ENCODE peak calls at places on chromosomes 1 and 21, in nine cellular contexts. Y is lower leg skin, P is body of pancreas, H is adrenal gland, I is stomach, O is suprapubic skin, E is uterus, L is ovary, D is H1. K is an unnamed sample.

GRCh38 chr1:91564888-91565700 is 64.4 kb downstream of the CDC7 start:
- DNase-seq in Y (no peak), P (no peak), H (no peak), I (no peak), O (no peak), E (no peak), L (no peak), D (no peak), K (no peak)

GRCh38 chr21:28663111-28663693 is 329.5 kb downstream of the LTN1 start:
- DNase-seq in Y (no peak), P (no peak), H (no peak), I (no peak), O (no peak), E (no peak), L (no peak), D (no peak), K (peak)

GRCh38 chr21:41361786-41362604 is at the start of gene MX2:
- DNase-seq in Y (peak), P (no peak), H (peak), I (peak), O (peak), E (peak), L (no peak), D (no peak), K (peak)

GRCh38 chr1:151352001-151352718 is 5.1 kb upstream of the RFX5 start:
- DNase-seq in Y (no peak), P (peak), H (no peak), I (peak), O (no peak), E (no peak), L (no peak), D (no peak), K (no peak)

GRCh38 chr1:240619901-240620621 is 8.1 kb upstream of the GREM2 start:
- DNase-seq in Y (peak), P (no peak), H (no peak), I (no peak), O (no peak), E (no peak), L (peak), D (no peak), K (no peak)

GRCh38 chr1:155911156-155912055 is at the start of gene RIT1:
- DNase-seq in Y (peak), P (peak), H (peak), I (peak), O (peak), E (peak), L (peak), D (peak), K (peak)

GRCh38 chr21:37681711-37682110 is 234.5 kb downstream of the KCNJ6 start:
- DNase-seq in Y (no peak), P (no peak), H (no peak), I (no peak), O (no peak), E (no peak), L (no peak), D (no peak), K (no peak)

GRCh38 chr1:240935921-240936320 is 324.0 kb upstream of the GREM2 start:
- DNase-seq in Y (no peak), P (no peak), H (no peak), I (no peak), O (no peak), E (no peak), L (no peak), D (no peak), K (no peak)

GRCh38 chr1:179129702-179130473 is 48.0 kb downstream of the TOR3A start:
- DNase-seq in Y (no peak), P (no peak), H (no peak), I (no peak), O (no peak), E (no peak), L (no peak), D (no peak), K (no peak)

GRCh38 chr21:44816761-44817505 is 929 bp downstream of the SUMO3 start:
- DNase-seq in Y (no peak), P (no peak), H (peak), I (no peak), O (no peak), E (peak), L (no peak), D (no peak), K (no peak)

GRCh38 chr1:89670711-89671110 is 37.8 kb downstream of the LRRC8C start:
- DNase-seq in Y (no peak), P (no peak), H (no peak), I (no peak), O (no peak), E (no peak), L (no peak), D (no peak), K (no peak)

DNA sequence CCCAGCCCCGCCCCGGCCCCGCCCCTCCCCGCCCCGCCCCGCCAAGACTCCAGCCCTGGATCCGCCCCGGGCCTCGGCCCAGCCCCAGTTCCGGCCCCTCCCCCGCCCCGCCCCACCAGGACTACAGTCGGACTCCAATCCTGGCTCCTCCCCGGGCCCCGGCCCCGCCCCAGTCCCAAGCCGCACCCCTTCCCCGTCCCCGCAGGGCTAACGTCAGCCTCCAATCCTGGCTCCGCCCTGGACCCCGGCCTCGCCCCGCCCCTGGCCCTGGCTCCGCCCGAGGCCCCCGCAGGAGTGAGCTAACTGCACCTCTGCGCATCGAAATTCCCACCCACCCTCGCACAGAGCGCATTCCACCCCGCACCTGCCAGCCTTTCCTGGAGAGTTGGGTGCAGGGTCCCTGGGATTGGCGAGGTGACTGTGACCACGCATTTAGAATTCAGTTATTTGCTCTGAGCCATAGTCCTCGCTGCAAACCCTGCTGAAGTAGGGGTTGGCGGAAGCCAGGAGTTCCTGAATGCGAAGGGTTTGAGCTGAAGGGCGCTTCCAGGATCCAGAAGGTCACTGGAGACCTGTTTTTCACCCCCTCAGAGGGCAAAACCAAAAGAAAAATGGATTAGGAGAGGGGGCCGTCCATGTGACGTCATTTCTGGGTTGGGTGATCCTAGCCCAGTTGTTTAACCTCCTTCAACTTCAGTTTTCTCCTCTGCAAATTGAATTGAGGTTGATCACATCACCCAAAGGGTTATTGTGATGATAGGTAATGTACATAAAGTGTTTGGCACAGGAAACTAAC is 631 bp upstream of the IGSF8 start:
- DNase-seq in Y (peak), P (peak), H (peak), I (peak), O (peak), E (peak), L (peak), D (peak), K (peak)
- TF ChIP-seq POLR2A in Y (no peak), P (peak), H (no peak), I (no peak), O (peak), E (peak), L (peak), D (no peak), K (peak)

GRCh38 chr1:20484526-20485462 is 1.2 kb downstream of the CAMK2N1 start:
- DNase-seq in Y (no peak), P (no peak), H (peak), I (no peak), O (no peak), E (no peak), L (peak), D (no peak), K (no peak)
- H3K4me3 ChIP-seq in Y (peak), P (no peak), H (peak), I (peak), O (peak), E (peak), L (peak), D (peak), K (peak)

DNA sequence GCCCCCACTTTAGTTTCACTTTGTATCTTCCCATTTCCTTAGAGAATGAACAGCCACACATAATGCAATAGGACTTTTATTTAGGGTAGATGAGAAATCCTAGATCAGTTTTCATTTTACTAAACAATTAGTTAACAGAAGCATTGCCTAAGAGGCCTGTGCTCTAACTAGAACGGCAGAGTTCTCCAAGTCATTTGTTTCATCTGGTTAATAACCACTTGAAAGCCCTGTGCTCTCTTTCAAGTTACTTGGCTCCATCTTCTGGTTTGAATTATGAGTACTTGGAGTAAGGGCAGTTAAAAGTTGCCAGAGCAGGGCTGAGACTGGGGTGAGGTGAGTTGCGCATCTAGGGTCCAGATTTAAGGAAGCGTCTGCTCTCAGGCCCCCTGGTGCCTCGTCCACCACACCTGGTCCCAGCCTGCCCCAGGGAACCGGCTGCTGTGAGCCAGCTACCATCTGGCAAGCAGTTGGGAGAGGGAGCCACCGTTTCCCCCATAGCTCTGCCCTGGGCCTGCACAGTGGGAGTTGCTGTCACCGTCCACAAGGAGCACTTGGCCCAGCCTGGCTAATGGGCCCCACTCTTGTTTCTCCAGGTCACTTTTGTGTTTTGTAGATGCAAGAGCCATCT is 18.1 kb upstream of the SLC44A3 start:
- DNase-seq in Y (peak), P (peak), H (peak), I (no peak), O (peak), E (peak), L (peak), D (peak), K (no peak)
- TF ChIP-seq POLR2A in Y (no peak), P (no peak), H (no peak), I (no peak), O (no peak), E (no peak), L (no peak), D (no peak), K (no peak)

DNA sequence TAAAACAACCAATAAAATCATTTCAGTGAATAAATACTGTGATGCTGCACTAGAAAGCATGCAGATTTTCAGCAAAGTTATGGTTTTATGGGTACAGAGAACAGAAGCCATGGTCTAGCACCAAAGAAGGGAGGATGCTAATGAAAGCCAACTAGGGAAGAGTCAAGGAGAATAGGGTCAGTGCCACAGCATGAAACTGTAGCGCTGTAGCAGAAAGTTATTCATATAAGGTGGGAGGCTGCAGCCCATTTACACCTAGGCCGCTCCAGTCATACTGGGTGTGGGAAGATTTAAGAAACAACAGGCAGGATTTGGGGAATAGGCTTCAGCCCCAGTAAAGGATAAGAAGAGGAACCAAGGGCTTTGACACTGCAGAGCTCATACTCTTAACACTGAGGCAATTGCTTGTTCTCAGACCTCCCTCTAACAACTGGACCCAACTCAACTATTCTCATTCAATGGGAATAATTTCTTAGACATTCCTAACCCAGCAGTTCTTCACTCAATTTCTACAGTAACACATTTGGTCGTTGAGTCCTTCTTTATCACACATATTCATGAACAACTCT is 4.4 kb downstream of the IFI16 start:
- DNase-seq in Y (no peak), P (no peak), H (no peak), I (no peak), O (no peak), E (no peak), L (no peak), D (no peak), K (no peak)
- H3K4me3 ChIP-seq in Y (no peak), P (no peak), H (no peak), I (peak), O (peak), E (no peak), L (no peak), D (no peak), K (no peak)

GRCh38 chr1:153776971-153777370 is 1.8 kb downstream of the SLC27A3 start:
- DNase-seq in Y (no peak), P (no peak), H (no peak), I (no peak), O (no peak), E (no peak), L (peak), D (no peak), K (no peak)

GRCh38 chr1:153776352-153776751 is 1.1 kb downstream of the SLC27A3 start:
- DNase-seq in Y (peak), P (no peak), H (no peak), I (no peak), O (no peak), E (peak), L (peak), D (no peak), K (no peak)

GRCh38 chr1:153778824-153779519 is 3.8 kb downstream of the SLC27A3 start:
- DNase-seq in Y (no peak), P (no peak), H (no peak), I (no peak), O (no peak), E (no peak), L (no peak), D (no peak), K (no peak)

GRCh38 chr1:153778051-153778823 is 3.0 kb downstream of the SLC27A3 start:
- DNase-seq in Y (no peak), P (no peak), H (no peak), I (no peak), O (no peak), E (no peak), L (peak), D (no peak), K (no peak)

GRCh38 chr1:153777648-153778047 is 2.4 kb downstream of the SLC27A3 start:
- DNase-seq in Y (peak), P (peak), H (no peak), I (peak), O (no peak), E (peak), L (peak), D (no peak), K (no peak)
- TF ChIP-seq POLR2A in Y (no peak), P (no peak), H (no peak), I (no peak), O (no peak), E (no peak), L (no peak), D (no peak), K (no peak)

DNA sequence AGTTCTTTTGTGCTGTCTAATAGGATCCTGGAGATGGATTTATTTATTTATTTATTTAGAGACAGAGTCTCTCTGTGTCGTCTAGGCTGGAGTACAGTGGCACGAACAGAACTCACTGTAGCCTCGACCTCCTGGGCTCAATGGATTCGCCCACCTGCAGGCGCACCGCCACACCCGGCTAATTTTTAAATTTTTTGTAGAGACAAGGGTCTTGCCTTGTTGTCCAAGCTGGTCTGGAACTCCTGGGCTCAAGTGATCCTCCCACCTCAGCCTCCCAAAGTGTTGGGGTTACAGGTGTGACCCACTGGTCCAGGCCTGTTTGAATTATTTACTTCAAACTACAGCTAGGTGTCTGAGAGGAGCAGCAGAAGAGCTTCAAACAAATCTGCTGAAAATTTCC is 9.6 kb upstream of the SPEN start:
- DNase-seq in Y (no peak), P (no peak), H (no peak), I (no peak), O (peak), E (no peak), L (no peak), D (no peak), K (no peak)
- H3K4me3 ChIP-seq in Y (no peak), P (no peak), H (no peak), I (no peak), O (no peak), E (no peak), L (no peak), D (no peak), K (no peak)

DNA sequence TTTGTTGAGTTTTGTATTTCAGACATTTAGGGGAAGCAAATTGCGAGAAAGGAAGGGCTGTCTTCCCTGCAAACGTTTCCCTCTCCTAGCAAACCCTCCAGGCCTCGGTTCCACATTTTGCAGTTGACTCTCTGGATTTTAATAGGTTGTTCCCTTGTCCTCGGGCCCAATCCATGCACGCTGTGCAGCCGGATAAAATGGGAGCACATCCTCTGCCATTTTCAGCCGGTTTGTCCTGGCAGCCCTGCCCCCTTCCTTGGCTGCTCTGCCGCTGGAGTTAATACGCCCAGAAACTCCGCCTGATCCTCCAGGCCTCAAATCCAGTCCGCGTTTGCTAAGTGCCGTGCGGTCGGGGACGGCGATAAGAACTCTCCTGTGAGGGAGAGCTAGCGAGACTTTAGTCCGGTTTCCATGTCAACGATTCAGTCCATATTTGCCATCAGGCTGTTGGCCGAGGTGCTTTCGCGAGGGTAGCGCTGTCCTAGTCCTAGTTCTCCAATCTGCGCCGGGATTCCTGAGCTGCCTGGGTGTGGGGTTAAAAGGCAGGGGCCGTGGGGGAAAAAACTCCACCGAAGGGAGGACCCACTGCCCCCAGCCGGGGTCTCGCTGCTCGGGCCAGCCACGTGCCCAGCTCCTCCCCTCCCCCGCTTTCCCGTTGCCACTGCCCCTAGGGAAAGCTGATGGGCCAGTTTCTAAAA is 2.9 kb upstream of the ARID1A start:
- DNase-seq in Y (peak), P (peak), H (peak), I (peak), O (peak), E (peak), L (peak), D (peak), K (peak)
- TF ChIP-seq POLR2A in Y (no peak), P (peak), H (peak), I (no peak), O (no peak), E (peak), L (peak), D (peak), K (no peak)

DNA sequence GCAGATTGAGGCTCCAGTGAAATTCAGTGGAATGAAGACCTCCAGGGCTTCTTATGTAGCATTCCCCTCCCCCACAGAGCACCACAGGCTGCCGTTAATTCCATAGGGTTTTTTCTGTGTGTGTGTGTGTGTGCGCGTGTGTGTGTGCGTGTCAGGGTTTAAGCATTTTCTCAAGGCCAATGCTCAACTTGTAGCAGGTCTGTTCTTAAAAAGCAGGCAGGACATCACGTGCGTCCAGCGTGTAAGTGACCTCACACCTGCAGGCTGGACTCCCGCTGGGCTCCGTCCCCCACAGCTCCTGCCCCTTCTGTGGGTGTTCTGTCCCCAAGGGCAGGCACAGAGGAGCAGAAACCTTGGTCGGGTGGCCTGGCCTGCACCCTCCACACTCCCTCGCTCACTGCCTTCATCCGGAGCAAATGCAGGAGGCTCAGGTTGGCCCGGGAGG is 5.3 kb downstream of the PRDM16 start:
- DNase-seq in Y (no peak), P (peak), H (no peak), I (peak), O (no peak), E (no peak), L (no peak), D (no peak), K (no peak)
- H3K4me3 ChIP-seq in Y (no peak), P (no peak), H (no peak), I (peak), O (no peak), E (no peak), L (no peak), D (peak), K (peak)

GRCh38 chr1:16237343-16237830 is 404 bp upstream of the CPLANE2 start:
- DNase-seq in Y (no peak), P (no peak), H (no peak), I (no peak), O (no peak), E (no peak), L (no peak), D (no peak), K (no peak)
- TF ChIP-seq POLR2A in Y (no peak), P (no peak), H (no peak), I (peak), O (no peak), E (no peak), L (no peak), D (no peak), K (no peak)

GRCh38 chr1:23421752-23422312 is 2.7 kb downstream of the TCEA3 start:
- DNase-seq in Y (no peak), P (peak), H (no peak), I (no peak), O (no peak), E (peak), L (no peak), D (no peak), K (no peak)

GRCh38 chr1:23422955-23423354 is 1.6 kb downstream of the TCEA3 start:
- DNase-seq in Y (no peak), P (peak), H (no peak), I (no peak), O (no peak), E (no peak), L (no peak), D (no peak), K (peak)

GRCh38 chr1:23420778-23421177 is 3.8 kb downstream of the TCEA3 start:
- DNase-seq in Y (no peak), P (no peak), H (no peak), I (no peak), O (no peak), E (no peak), L (no peak), D (no peak), K (no peak)

GRCh38 chr1:23422313-23422877 is 2.2 kb downstream of the TCEA3 start:
- DNase-seq in Y (peak), P (peak), H (peak), I (peak), O (no peak), E (peak), L (peak), D (no peak), K (peak)

GRCh38 chr1:23421343-23421742 is 3.2 kb downstream of the TCEA3 start:
- DNase-seq in Y (no peak), P (no peak), H (no peak), I (no peak), O (no peak), E (no peak), L (no peak), D (no peak), K (no peak)
- H3K4me3 ChIP-seq in Y (no peak), P (no peak), H (no peak), I (no peak), O (no peak), E (no peak), L (no peak), D (no peak), K (no peak)

K was measured in tibial nerve.